ENCODE peak calls at places on chromosomes 1 and 21, in eight cellular contexts. One of them, this sample, is unnamed.

GRCh38 chr1:216045400-216045799 is 377.8 kb downstream of the USH2A start:
- DNase-seq in thoracic aorta: no peak
- DNase-seq in hippocampal formation: no peak
- DNase-seq in activated T-helper 1 cell treated with anti-CD3 and anti-CD28 coated beads, Interleukin-2, amount 50 U/mL, for 16 hours: no peak
- DNase-seq in stimulated activated CD4-positive, alpha-beta T cell treated with anti-CD3 and anti-CD28 coated beads, Interleukin-12 subunit alpha, Interleukin-12 subunit beta, amount 100 ng/mL, for 4 hours: no peak
- DNase-seq in neural crest cell: no peak
- DNase-seq in activated effector memory CD4-positive, alpha-beta T cell treated with anti-CD3 and anti-CD28 coated beads, Interleukin-2, amount 50 U/mL, for 16 hours: no peak
- DNase-seq in bronchial epithelial cell: peak; percentile 75
- DNase-seq in this sample: no peak

GRCh38 chr1:211236633-211237321 is 22.4 kb upstream of the RCOR3 start:
- DNase-seq in activated effector memory CD4-positive, alpha-beta T cell treated with anti-CD3 and anti-CD28 coated beads, Interleukin-2, amount 50 U/mL, for 16 hours: no peak
- DNase-seq in stimulated activated CD4-positive, alpha-beta T cell treated with anti-CD3 and anti-CD28 coated beads, Interleukin-12 subunit alpha, Interleukin-12 subunit beta, amount 100 ng/mL, for 4 hours: no peak
- DNase-seq in neural crest cell: no peak
- DNase-seq in thoracic aorta: no peak
- DNase-seq in activated T-helper 1 cell treated with anti-CD3 and anti-CD28 coated beads, Interleukin-2, amount 50 U/mL, for 16 hours: no peak
- DNase-seq in bronchial epithelial cell: peak; percentile 20
- DNase-seq in hippocampal formation: no peak
- DNase-seq in this sample: no peak

GRCh38 chr1:185532853-185533252 is 201.3 kb upstream of the HMCN1 start:
- DNase-seq in stimulated activated CD4-positive, alpha-beta T cell treated with anti-CD3 and anti-CD28 coated beads, Interleukin-12 subunit alpha, Interleukin-12 subunit beta, amount 100 ng/mL, for 4 hours: no peak
- DNase-seq in neural crest cell: no peak
- DNase-seq in activated T-helper 1 cell treated with anti-CD3 and anti-CD28 coated beads, Interleukin-2, amount 50 U/mL, for 16 hours: no peak
- DNase-seq in bronchial epithelial cell: no peak
- DNase-seq in hippocampal formation: no peak
- DNase-seq in thoracic aorta: no peak
- DNase-seq in activated effector memory CD4-positive, alpha-beta T cell treated with anti-CD3 and anti-CD28 coated beads, Interleukin-2, amount 50 U/mL, for 16 hours: no peak
- DNase-seq in this sample: no peak

GRCh38 chr1:90564164-90564563 is 152.9 kb downstream of the BARHL2 start:
- DNase-seq in activated T-helper 1 cell treated with anti-CD3 and anti-CD28 coated beads, Interleukin-2, amount 50 U/mL, for 16 hours: no peak
- DNase-seq in bronchial epithelial cell: no peak
- DNase-seq in activated effector memory CD4-positive, alpha-beta T cell treated with anti-CD3 and anti-CD28 coated beads, Interleukin-2, amount 50 U/mL, for 16 hours: no peak
- DNase-seq in hippocampal formation: no peak
- DNase-seq in neural crest cell: no peak
- DNase-seq in stimulated activated CD4-positive, alpha-beta T cell treated with anti-CD3 and anti-CD28 coated beads, Interleukin-12 subunit alpha, Interleukin-12 subunit beta, amount 100 ng/mL, for 4 hours: no peak
- DNase-seq in thoracic aorta: peak; percentile 9
- DNase-seq in this sample: no peak

GRCh38 chr21:42571391-42572150 is 57.9 kb downstream of the SLC37A1 start:
- DNase-seq in neural crest cell: no peak
- DNase-seq in activated T-helper 1 cell treated with anti-CD3 and anti-CD28 coated beads, Interleukin-2, amount 50 U/mL, for 16 hours: no peak
- DNase-seq in bronchial epithelial cell: no peak
- DNase-seq in stimulated activated CD4-positive, alpha-beta T cell treated with anti-CD3 and anti-CD28 coated beads, Interleukin-12 subunit alpha, Interleukin-12 subunit beta, amount 100 ng/mL, for 4 hours: no peak
- DNase-seq in hippocampal formation: no peak
- DNase-seq in thoracic aorta: no peak
- DNase-seq in activated effector memory CD4-positive, alpha-beta T cell treated with anti-CD3 and anti-CD28 coated beads, Interleukin-2, amount 50 U/mL, for 16 hours: no peak
- DNase-seq in this sample: no peak

GRCh38 chr1:15345711-15346355 is 63.9 kb upstream of the EFHD2 start:
- DNase-seq in stimulated activated CD4-positive, alpha-beta T cell treated with anti-CD3 and anti-CD28 coated beads, Interleukin-12 subunit alpha, Interleukin-12 subunit beta, amount 100 ng/mL, for 4 hours: no peak
- DNase-seq in neural crest cell: no peak
- DNase-seq in hippocampal formation: no peak
- DNase-seq in thoracic aorta: no peak
- DNase-seq in bronchial epithelial cell: peak; percentile 69
- DNase-seq in activated effector memory CD4-positive, alpha-beta T cell treated with anti-CD3 and anti-CD28 coated beads, Interleukin-2, amount 50 U/mL, for 16 hours: peak; percentile 82
- DNase-seq in activated T-helper 1 cell treated with anti-CD3 and anti-CD28 coated beads, Interleukin-2, amount 50 U/mL, for 16 hours: peak; percentile 34
- DNase-seq in this sample: no peak

GRCh38 chr1:161187311-161187710 is 10.0 kb upstream of the B4GALT3 start:
- DNase-seq in activated effector memory CD4-positive, alpha-beta T cell treated with anti-CD3 and anti-CD28 coated beads, Interleukin-2, amount 50 U/mL, for 16 hours: no peak
- DNase-seq in stimulated activated CD4-positive, alpha-beta T cell treated with anti-CD3 and anti-CD28 coated beads, Interleukin-12 subunit alpha, Interleukin-12 subunit beta, amount 100 ng/mL, for 4 hours: no peak
- DNase-seq in hippocampal formation: no peak
- DNase-seq in thoracic aorta: no peak
- DNase-seq in activated T-helper 1 cell treated with anti-CD3 and anti-CD28 coated beads, Interleukin-2, amount 50 U/mL, for 16 hours: no peak
- DNase-seq in bronchial epithelial cell: no peak
- DNase-seq in neural crest cell: no peak
- DNase-seq in this sample: no peak

GRCh38 chr1:1212780-1213152 is 1.2 kb downstream of the TNFRSF4 start:
- DNase-seq in stimulated activated CD4-positive, alpha-beta T cell treated with anti-CD3 and anti-CD28 coated beads, Interleukin-12 subunit alpha, Interleukin-12 subunit beta, amount 100 ng/mL, for 4 hours: no peak
- DNase-seq in hippocampal formation: no peak
- DNase-seq in neural crest cell: no peak
- DNase-seq in bronchial epithelial cell: no peak
- DNase-seq in thoracic aorta: no peak
- DNase-seq in activated effector memory CD4-positive, alpha-beta T cell treated with anti-CD3 and anti-CD28 coated beads, Interleukin-2, amount 50 U/mL, for 16 hours: peak; percentile 84
- DNase-seq in activated T-helper 1 cell treated with anti-CD3 and anti-CD28 coated beads, Interleukin-2, amount 50 U/mL, for 16 hours: no peak
- DNase-seq in this sample: no peak

GRCh38 chr1:172398193-172398592 is 22.3 kb upstream of the C1orf105 start:
- DNase-seq in activated T-helper 1 cell treated with anti-CD3 and anti-CD28 coated beads, Interleukin-2, amount 50 U/mL, for 16 hours: no peak
- DNase-seq in activated effector memory CD4-positive, alpha-beta T cell treated with anti-CD3 and anti-CD28 coated beads, Interleukin-2, amount 50 U/mL, for 16 hours: no peak
- DNase-seq in stimulated activated CD4-positive, alpha-beta T cell treated with anti-CD3 and anti-CD28 coated beads, Interleukin-12 subunit alpha, Interleukin-12 subunit beta, amount 100 ng/mL, for 4 hours: no peak
- DNase-seq in neural crest cell: no peak
- DNase-seq in hippocampal formation: no peak
- DNase-seq in bronchial epithelial cell: no peak
- DNase-seq in thoracic aorta: no peak
- DNase-seq in this sample: no peak

GRCh38 chr1:243713470-243714186 is 136.4 kb downstream of the AKT3 start:
- DNase-seq in bronchial epithelial cell: no peak
- DNase-seq in thoracic aorta: no peak
- DNase-seq in hippocampal formation: peak; percentile 78
- DNase-seq in activated effector memory CD4-positive, alpha-beta T cell treated with anti-CD3 and anti-CD28 coated beads, Interleukin-2, amount 50 U/mL, for 16 hours: no peak
- DNase-seq in activated T-helper 1 cell treated with anti-CD3 and anti-CD28 coated beads, Interleukin-2, amount 50 U/mL, for 16 hours: no peak
- DNase-seq in neural crest cell: peak; percentile 20
- DNase-seq in stimulated activated CD4-positive, alpha-beta T cell treated with anti-CD3 and anti-CD28 coated beads, Interleukin-12 subunit alpha, Interleukin-12 subunit beta, amount 100 ng/mL, for 4 hours: no peak
- DNase-seq in this sample: no peak

GRCh38 chr1:117605164-117605810 is 561 bp upstream of the TENT5C start:
- DNase-seq in stimulated activated CD4-positive, alpha-beta T cell treated with anti-CD3 and anti-CD28 coated beads, Interleukin-12 subunit alpha, Interleukin-12 subunit beta, amount 100 ng/mL, for 4 hours: no peak
- DNase-seq in bronchial epithelial cell: no peak
- DNase-seq in hippocampal formation: no peak
- DNase-seq in activated effector memory CD4-positive, alpha-beta T cell treated with anti-CD3 and anti-CD28 coated beads, Interleukin-2, amount 50 U/mL, for 16 hours: no peak
- DNase-seq in activated T-helper 1 cell treated with anti-CD3 and anti-CD28 coated beads, Interleukin-2, amount 50 U/mL, for 16 hours: no peak
- DNase-seq in thoracic aorta: no peak
- DNase-seq in neural crest cell: no peak
- DNase-seq in this sample: no peak

GRCh38 chr1:14519976-14520375 is 78.5 kb upstream of the KAZN start:
- DNase-seq in thoracic aorta: no peak
- DNase-seq in activated T-helper 1 cell treated with anti-CD3 and anti-CD28 coated beads, Interleukin-2, amount 50 U/mL, for 16 hours: no peak
- DNase-seq in activated effector memory CD4-positive, alpha-beta T cell treated with anti-CD3 and anti-CD28 coated beads, Interleukin-2, amount 50 U/mL, for 16 hours: no peak
- DNase-seq in hippocampal formation: no peak
- DNase-seq in stimulated activated CD4-positive, alpha-beta T cell treated with anti-CD3 and anti-CD28 coated beads, Interleukin-12 subunit alpha, Interleukin-12 subunit beta, amount 100 ng/mL, for 4 hours: no peak
- DNase-seq in neural crest cell: no peak
- DNase-seq in bronchial epithelial cell: no peak
- DNase-seq in this sample: no peak

GRCh38 chr1:153860285-153860684 is 62.5 kb downstream of the GATAD2B start:
- DNase-seq in thoracic aorta: no peak
- DNase-seq in neural crest cell: no peak
- DNase-seq in stimulated activated CD4-positive, alpha-beta T cell treated with anti-CD3 and anti-CD28 coated beads, Interleukin-12 subunit alpha, Interleukin-12 subunit beta, amount 100 ng/mL, for 4 hours: no peak
- DNase-seq in bronchial epithelial cell: no peak
- DNase-seq in hippocampal formation: no peak
- DNase-seq in activated T-helper 1 cell treated with anti-CD3 and anti-CD28 coated beads, Interleukin-2, amount 50 U/mL, for 16 hours: no peak
- DNase-seq in activated effector memory CD4-positive, alpha-beta T cell treated with anti-CD3 and anti-CD28 coated beads, Interleukin-2, amount 50 U/mL, for 16 hours: no peak
- DNase-seq in this sample: no peak

GRCh38 chr1:9493326-9493725 is 45.9 kb upstream of the SLC25A33 start:
- DNase-seq in thoracic aorta: no peak
- DNase-seq in activated T-helper 1 cell treated with anti-CD3 and anti-CD28 coated beads, Interleukin-2, amount 50 U/mL, for 16 hours: no peak
- DNase-seq in neural crest cell: no peak
- DNase-seq in stimulated activated CD4-positive, alpha-beta T cell treated with anti-CD3 and anti-CD28 coated beads, Interleukin-12 subunit alpha, Interleukin-12 subunit beta, amount 100 ng/mL, for 4 hours: no peak
- DNase-seq in hippocampal formation: no peak
- DNase-seq in bronchial epithelial cell: no peak
- DNase-seq in activated effector memory CD4-positive, alpha-beta T cell treated with anti-CD3 and anti-CD28 coated beads, Interleukin-2, amount 50 U/mL, for 16 hours: no peak
- DNase-seq in this sample: no peak

GRCh38 chr1:38044224-38045215 is 2.1 kb downstream of the POU3F1 start:
- DNase-seq in neural crest cell: no peak
- DNase-seq in activated effector memory CD4-positive, alpha-beta T cell treated with anti-CD3 and anti-CD28 coated beads, Interleukin-2, amount 50 U/mL, for 16 hours: no peak
- DNase-seq in hippocampal formation: no peak
- DNase-seq in stimulated activated CD4-positive, alpha-beta T cell treated with anti-CD3 and anti-CD28 coated beads, Interleukin-12 subunit alpha, Interleukin-12 subunit beta, amount 100 ng/mL, for 4 hours: no peak
- DNase-seq in bronchial epithelial cell: no peak
- DNase-seq in activated T-helper 1 cell treated with anti-CD3 and anti-CD28 coated beads, Interleukin-2, amount 50 U/mL, for 16 hours: no peak
- DNase-seq in thoracic aorta: no peak
- DNase-seq in this sample: no peak

GRCh38 chr1:88612299-88612698 is 71.8 kb upstream of the PKN2 start:
- DNase-seq in stimulated activated CD4-positive, alpha-beta T cell treated with anti-CD3 and anti-CD28 coated beads, Interleukin-12 subunit alpha, Interleukin-12 subunit beta, amount 100 ng/mL, for 4 hours: no peak
- DNase-seq in hippocampal formation: no peak
- DNase-seq in bronchial epithelial cell: no peak
- DNase-seq in activated T-helper 1 cell treated with anti-CD3 and anti-CD28 coated beads, Interleukin-2, amount 50 U/mL, for 16 hours: no peak
- DNase-seq in thoracic aorta: no peak
- DNase-seq in neural crest cell: no peak
- DNase-seq in activated effector memory CD4-positive, alpha-beta T cell treated with anti-CD3 and anti-CD28 coated beads, Interleukin-2, amount 50 U/mL, for 16 hours: no peak
- DNase-seq in this sample: no peak

GRCh38 chr1:24898152-24898908 is 31.7 kb downstream of the RUNX3 start:
- DNase-seq in activated T-helper 1 cell treated with anti-CD3 and anti-CD28 coated beads, Interleukin-2, amount 50 U/mL, for 16 hours: no peak
- DNase-seq in hippocampal formation: peak; percentile 5
- DNase-seq in activated effector memory CD4-positive, alpha-beta T cell treated with anti-CD3 and anti-CD28 coated beads, Interleukin-2, amount 50 U/mL, for 16 hours: peak; percentile 81
- DNase-seq in thoracic aorta: no peak
- DNase-seq in stimulated activated CD4-positive, alpha-beta T cell treated with anti-CD3 and anti-CD28 coated beads, Interleukin-12 subunit alpha, Interleukin-12 subunit beta, amount 100 ng/mL, for 4 hours: no peak
- DNase-seq in neural crest cell: peak; percentile 69
- DNase-seq in bronchial epithelial cell: peak; percentile 29
- DNase-seq in this sample: peak; percentile 10

GRCh38 chr1:154489863-154490262 is 12.2 kb upstream of the TDRD10 start:
- DNase-seq in stimulated activated CD4-positive, alpha-beta T cell treated with anti-CD3 and anti-CD28 coated beads, Interleukin-12 subunit alpha, Interleukin-12 subunit beta, amount 100 ng/mL, for 4 hours: no peak
- DNase-seq in neural crest cell: no peak
- DNase-seq in bronchial epithelial cell: no peak
- DNase-seq in thoracic aorta: no peak
- DNase-seq in activated T-helper 1 cell treated with anti-CD3 and anti-CD28 coated beads, Interleukin-2, amount 50 U/mL, for 16 hours: no peak
- DNase-seq in hippocampal formation: no peak
- DNase-seq in activated effector memory CD4-positive, alpha-beta T cell treated with anti-CD3 and anti-CD28 coated beads, Interleukin-2, amount 50 U/mL, for 16 hours: no peak
- DNase-seq in this sample: no peak

GRCh38 chr1:11788549-11789053 is 17.2 kb downstream of the MTHFR start:
- DNase-seq in neural crest cell: no peak
- DNase-seq in activated T-helper 1 cell treated with anti-CD3 and anti-CD28 coated beads, Interleukin-2, amount 50 U/mL, for 16 hours: no peak
- DNase-seq in activated effector memory CD4-positive, alpha-beta T cell treated with anti-CD3 and anti-CD28 coated beads, Interleukin-2, amount 50 U/mL, for 16 hours: no peak
- DNase-seq in hippocampal formation: no peak
- DNase-seq in stimulated activated CD4-positive, alpha-beta T cell treated with anti-CD3 and anti-CD28 coated beads, Interleukin-12 subunit alpha, Interleukin-12 subunit beta, amount 100 ng/mL, for 4 hours: no peak
- DNase-seq in thoracic aorta: no peak
- DNase-seq in bronchial epithelial cell: no peak
- DNase-seq in this sample: no peak

GRCh38 chr1:2411801-2412394 is 466 bp downstream of the PEX10 start:
- DNase-seq in bronchial epithelial cell: no peak
- DNase-seq in neural crest cell: no peak
- DNase-seq in thoracic aorta: no peak
- DNase-seq in activated effector memory CD4-positive, alpha-beta T cell treated with anti-CD3 and anti-CD28 coated beads, Interleukin-2, amount 50 U/mL, for 16 hours: no peak
- DNase-seq in activated T-helper 1 cell treated with anti-CD3 and anti-CD28 coated beads, Interleukin-2, amount 50 U/mL, for 16 hours: no peak
- DNase-seq in hippocampal formation: no peak
- DNase-seq in stimulated activated CD4-positive, alpha-beta T cell treated with anti-CD3 and anti-CD28 coated beads, Interleukin-12 subunit alpha, Interleukin-12 subunit beta, amount 100 ng/mL, for 4 hours: no peak
- DNase-seq in this sample: no peak

GRCh38 chr1:27594542-27595510 is 9.1 kb downstream of the AHDC1 start:
- DNase-seq in thoracic aorta: no peak
- DNase-seq in activated T-helper 1 cell treated with anti-CD3 and anti-CD28 coated beads, Interleukin-2, amount 50 U/mL, for 16 hours: no peak
- DNase-seq in bronchial epithelial cell: no peak
- DNase-seq in hippocampal formation: no peak
- DNase-seq in stimulated activated CD4-positive, alpha-beta T cell treated with anti-CD3 and anti-CD28 coated beads, Interleukin-12 subunit alpha, Interleukin-12 subunit beta, amount 100 ng/mL, for 4 hours: no peak
- DNase-seq in activated effector memory CD4-positive, alpha-beta T cell treated with anti-CD3 and anti-CD28 coated beads, Interleukin-2, amount 50 U/mL, for 16 hours: no peak
- DNase-seq in neural crest cell: no peak
- DNase-seq in this sample: no peak

GRCh38 chr1:93552751-93553455 is 105.0 kb downstream of the FNBP1L start:
- DNase-seq in thoracic aorta: no peak
- DNase-seq in stimulated activated CD4-positive, alpha-beta T cell treated with anti-CD3 and anti-CD28 coated beads, Interleukin-12 subunit alpha, Interleukin-12 subunit beta, amount 100 ng/mL, for 4 hours: no peak
- DNase-seq in hippocampal formation: peak; percentile 27
- DNase-seq in neural crest cell: no peak
- DNase-seq in activated effector memory CD4-positive, alpha-beta T cell treated with anti-CD3 and anti-CD28 coated beads, Interleukin-2, amount 50 U/mL, for 16 hours: no peak
- DNase-seq in activated T-helper 1 cell treated with anti-CD3 and anti-CD28 coated beads, Interleukin-2, amount 50 U/mL, for 16 hours: no peak
- DNase-seq in bronchial epithelial cell: peak; percentile 62
- DNase-seq in this sample: peak; percentile 16

GRCh38 chr1:89575207-89575606 is 50.6 kb downstream of the LRRC8B start:
- DNase-seq in hippocampal formation: no peak
- DNase-seq in thoracic aorta: no peak
- DNase-seq in neural crest cell: no peak
- DNase-seq in stimulated activated CD4-positive, alpha-beta T cell treated with anti-CD3 and anti-CD28 coated beads, Interleukin-12 subunit alpha, Interleukin-12 subunit beta, amount 100 ng/mL, for 4 hours: no peak
- DNase-seq in activated T-helper 1 cell treated with anti-CD3 and anti-CD28 coated beads, Interleukin-2, amount 50 U/mL, for 16 hours: no peak
- DNase-seq in bronchial epithelial cell: no peak
- DNase-seq in activated effector memory CD4-positive, alpha-beta T cell treated with anti-CD3 and anti-CD28 coated beads, Interleukin-2, amount 50 U/mL, for 16 hours: no peak
- DNase-seq in this sample: no peak

GRCh38 chr21:41707231-41707988 is 59.4 kb downstream of the RIPK4 start:
- DNase-seq in activated effector memory CD4-positive, alpha-beta T cell treated with anti-CD3 and anti-CD28 coated beads, Interleukin-2, amount 50 U/mL, for 16 hours: no peak
- DNase-seq in activated T-helper 1 cell treated with anti-CD3 and anti-CD28 coated beads, Interleukin-2, amount 50 U/mL, for 16 hours: no peak
- DNase-seq in hippocampal formation: no peak
- DNase-seq in stimulated activated CD4-positive, alpha-beta T cell treated with anti-CD3 and anti-CD28 coated beads, Interleukin-12 subunit alpha, Interleukin-12 subunit beta, amount 100 ng/mL, for 4 hours: no peak
- DNase-seq in neural crest cell: no peak
- DNase-seq in bronchial epithelial cell: peak; percentile 79
- DNase-seq in thoracic aorta: no peak
- DNase-seq in this sample: peak; percentile 26

GRCh38 chr1:202615501-202616354 is 94.5 kb downstream of the SYT2 start:
- DNase-seq in bronchial epithelial cell: no peak
- DNase-seq in stimulated activated CD4-positive, alpha-beta T cell treated with anti-CD3 and anti-CD28 coated beads, Interleukin-12 subunit alpha, Interleukin-12 subunit beta, amount 100 ng/mL, for 4 hours: no peak
- DNase-seq in hippocampal formation: peak; percentile 25
- DNase-seq in neural crest cell: no peak
- DNase-seq in activated effector memory CD4-positive, alpha-beta T cell treated with anti-CD3 and anti-CD28 coated beads, Interleukin-2, amount 50 U/mL, for 16 hours: peak; percentile 59
- DNase-seq in activated T-helper 1 cell treated with anti-CD3 and anti-CD28 coated beads, Interleukin-2, amount 50 U/mL, for 16 hours: no peak
- DNase-seq in thoracic aorta: no peak
- DNase-seq in this sample: no peak